ENCODE peak calls at places on chromosome 22, in five cellular contexts. A is left ventricle myocardium inferior; S is HFFc6; V is stimulated activated CD8-positive, alpha-beta memory T cell treated with anti-CD3 and anti-CD28 coated beads, Interleukin-2, amount 100 ng/mL, for 48 hours; T is Panc1. W is an unnamed sample.

GRCh38 chr22:19779685-19780268 is 19.2 kb downstream of the TBX1 start:
- DNase-seq in S (no peak), T (no peak), A (peak), V (no peak), W (no peak)

GRCh38 chr22:35824256-35824655 is 106.6 kb downstream of the APOL5 start:
- DNase-seq in A (no peak), S (no peak), V (no peak), T (no peak), W (no peak)

GRCh38 chr22:42788021-42788420 is 67.4 kb upstream of the A4GALT start:
- DNase-seq in S (no peak), T (no peak), V (no peak), A (no peak), W (no peak)

GRCh38 chr22:50272103-50272782 is 2.1 kb upstream of the MAPK11 start:
- DNase-seq in V (no peak), A (no peak), T (no peak), S (no peak), W (no peak)

GRCh38 chr22:49877642-49878041 is 24.0 kb downstream of the ZBED4 start:
- DNase-seq in V (no peak), S (no peak), T (no peak), A (no peak), W (no peak)

GRCh38 chr22:24928322-24928721 is 18.2 kb downstream of the LHFPL7 start:
- DNase-seq in T (no peak), V (no peak), A (no peak), S (no peak), W (no peak)

GRCh38 chr22:49199224-49199623 is 628.4 kb downstream of the BRD1 start:
- DNase-seq in V (no peak), T (no peak), A (no peak), S (no peak), W (no peak)

GRCh38 chr22:35322126-35322525 is 22.4 kb downstream of the TOM1 start:
- DNase-seq in V (no peak), T (no peak), A (peak), S (no peak), W (no peak)

GRCh38 chr22:49996192-49996531 is 16.4 kb downstream of the IL17REL start:
- DNase-seq in T (no peak), V (no peak), A (no peak), S (no peak), W (no peak)

GRCh38 chr22:22387386-22387736 is 121.2 kb downstream of the ZNF280B start:
- DNase-seq in S (no peak), T (no peak), V (no peak), A (no peak), W (no peak)

GRCh38 chr22:48800886-48801607 is 1026.6 kb downstream of the BRD1 start:
- DNase-seq in S (no peak), A (no peak), V (no peak), T (no peak), W (no peak)

GRCh38 chr22:21961886-21962654 is 9.4 kb upstream of the PPM1F start:
- DNase-seq in T (no peak), S (peak), A (no peak), V (no peak), W (no peak)

GRCh38 chr22:50084570-50084969 is 656 bp downstream of the MLC1 start:
- DNase-seq in A (no peak), S (no peak), T (no peak), V (no peak), W (no peak)

GRCh38 chr22:48889887-48890692 is 937.6 kb downstream of the BRD1 start:
- DNase-seq in V (no peak), T (no peak), A (peak), S (no peak), W (no peak)

W was measured in ovary.